ENCODE peak calls at places on chromosome X, in nine cellular contexts. D is A549, H is NCI-H774, T is right lobe of liver, U is body of pancreas, I is mesendoderm, B is NB4, Y is NCI-H1105, P is heart left ventricle. A is an unnamed sample.

GRCh38 chrX:7362111-7362510 is 214.2 kb upstream of the PUDP start:
- DNase-seq in D (no peak), U (no peak), H (no peak), I (no peak), B (no peak), T (no peak), P (no peak), Y (no peak), A (no peak)

GRCh38 chrX:136747003-136747986 is 33.4 kb downstream of the ARHGEF6 start:
- DNase-seq in Y (no peak), U (no peak), T (no peak), H (no peak), I (no peak), D (no peak), P (no peak), B (peak), A (no peak)

GRCh38 chrX:41526925-41527324 is 79.8 kb downstream of the NYX start:
- DNase-seq in U (no peak), B (no peak), T (no peak), D (peak), P (no peak), I (no peak), Y (no peak), H (no peak), A (no peak)

GRCh38 chrX:114675365-114675764 is 91.5 kb downstream of the HTR2C start:
- DNase-seq in D (no peak), H (no peak), U (no peak), P (no peak), T (no peak), Y (no peak), I (peak), B (no peak), A (no peak)

GRCh38 chrX:2629316-2630168 is 61.6 kb upstream of the CD99 start:
- DNase-seq in U (no peak), D (no peak), H (no peak), P (no peak), T (no peak), I (no peak), B (no peak), Y (no peak), A (no peak)

GRCh38 chrX:10569946-10570345 is 50.4 kb downstream of the MID1 start:
- DNase-seq in B (no peak), Y (no peak), D (no peak), T (no peak), H (no peak), I (no peak), P (no peak), U (no peak), A (no peak)

GRCh38 chrX:1147641-1148515 is 64.6 kb downstream of the CRLF2 start:
- DNase-seq in T (no peak), P (no peak), B (no peak), Y (no peak), I (no peak), U (no peak), D (no peak), H (no peak), A (no peak)

GRCh38 chrX:28273751-28274150 is 292.5 kb upstream of the DCAF8L1 start:
- DNase-seq in I (peak), T (no peak), U (no peak), H (no peak), B (no peak), P (no peak), D (no peak), Y (no peak), A (no peak)

GRCh38 chrX:119502727-119503483 is 34.7 kb downstream of the SLC25A5 start:
- DNase-seq in I (no peak), D (peak), H (peak), B (no peak), P (no peak), Y (peak), T (peak), U (peak), A (no peak)

GRCh38 chrX:47743504-47743903 is 84.5 kb upstream of the UXT start:
- DNase-seq in Y (no peak), T (no peak), I (no peak), H (no peak), B (peak), D (no peak), U (no peak), P (no peak), A (no peak)

GRCh38 chrX:12819231-12819630 is 28.0 kb downstream of the PRPS2 start:
- DNase-seq in B (no peak), I (peak), T (no peak), U (no peak), Y (no peak), H (no peak), P (no peak), D (no peak), A (no peak)

GRCh38 chrX:42930951-42931350 is 153.0 kb upstream of the PPP1R2C start:
- DNase-seq in B (no peak), T (no peak), Y (no peak), U (no peak), H (no peak), D (no peak), P (no peak), I (no peak), A (no peak)

GRCh38 chrX:26651755-26652154 is 435.8 kb downstream of the MAGEB5 start:
- DNase-seq in I (no peak), P (no peak), T (no peak), U (no peak), H (no peak), B (peak), Y (no peak), D (no peak), A (no peak)

GRCh38 chrX:118727686-118728339 is 407 bp downstream of the IL13RA1 start:
- DNase-seq in D (no peak), Y (no peak), H (no peak), B (peak), P (peak), U (peak), I (peak), T (peak), A (no peak)

GRCh38 chrX:40818236-40818635 is 82.9 kb upstream of the MED14 start:
- DNase-seq in H (no peak), D (no peak), P (no peak), Y (no peak), B (no peak), U (no peak), T (no peak), I (no peak), A (no peak)

GRCh38 chrX:130887392-130887791 is 15.6 kb downstream of the ENOX2 start:
- DNase-seq in T (no peak), D (no peak), H (no peak), U (no peak), I (no peak), P (no peak), B (no peak), Y (peak), A (no peak)

GRCh38 chrX:38008658-38009057 is 2.3 kb downstream of the SYTL5 start:
- DNase-seq in T (no peak), U (no peak), P (no peak), I (no peak), B (no peak), H (no peak), Y (no peak), D (no peak), A (no peak)

GRCh38 chrX:16839224-16839851 is 30.8 kb downstream of the RBBP7 start:
- DNase-seq in T (no peak), P (no peak), Y (no peak), D (no peak), I (peak), U (no peak), H (no peak), B (no peak), A (no peak)

GRCh38 chrX:134137353-134137752 is 99.6 kb upstream of the CCDC160 start:
- DNase-seq in T (no peak), U (no peak), D (no peak), H (no peak), Y (no peak), P (no peak), I (no peak), B (no peak), A (no peak)

GRCh38 chrX:103330601-103331397 is 760 bp downstream of the TCEAL7 start:
- DNase-seq in T (no peak), U (no peak), I (peak), P (no peak), B (no peak), Y (no peak), H (no peak), D (no peak), A (no peak)

GRCh38 chrX:22206781-22207180 is 65.9 kb upstream of the CBLL2 start:
- DNase-seq in H (no peak), T (no peak), Y (no peak), U (no peak), B (no peak), D (no peak), I (no peak), P (no peak), A (no peak)

GRCh38 chrX:39729834-39730670 is 367.7 kb downstream of the BCOR start:
- DNase-seq in H (no peak), T (no peak), Y (no peak), P (no peak), B (peak), I (no peak), D (no peak), U (no peak), A (no peak)

GRCh38 chrX:71532078-71532752 is 689 bp upstream of the OGT start:
- DNase-seq in D (peak), T (no peak), Y (no peak), P (no peak), U (no peak), I (no peak), H (no peak), B (peak), A (no peak)

GRCh38 chrX:49884290-49884862 is 5.1 kb downstream of the USP27X start:
- DNase-seq in Y (peak), B (peak), U (peak), T (peak), I (peak), D (peak), H (peak), P (peak), A (peak)

GRCh38 chrX:45198301-45198700 is 2.4 kb downstream of the DIPK2B start:
- DNase-seq in D (no peak), U (no peak), P (no peak), B (no peak), Y (no peak), T (no peak), H (no peak), I (no peak), A (no peak)

GRCh38 chrX:111376897-111377601 is 34.9 kb downstream of the DCX start:
- DNase-seq in I (peak), H (peak), T (no peak), D (no peak), U (no peak), P (no peak), B (no peak), Y (peak), A (no peak)

GRCh38 chrX:63513825-63514574 is 162.9 kb upstream of the SPIN4 start:
- DNase-seq in D (no peak), Y (no peak), I (no peak), U (peak), T (no peak), P (peak), B (no peak), H (no peak), A (no peak)

GRCh38 chrX:29231800-29232199 is 644.6 kb downstream of the IL1RAPL1 start:
- DNase-seq in T (no peak), I (peak), B (no peak), H (no peak), P (no peak), Y (no peak), U (no peak), D (no peak), A (no peak)

GRCh38 chrX:40411350-40412111 is 169.2 kb upstream of the ATP6AP2 start:
- DNase-seq in Y (no peak), H (no peak), D (no peak), P (no peak), T (no peak), U (no peak), B (peak), I (peak), A (no peak)

GRCh38 chrX:119503484-119503861 is 35.2 kb downstream of the SLC25A5 start:
- DNase-seq in U (peak), T (peak), D (peak), Y (peak), H (no peak), P (no peak), I (peak), B (no peak), A (no peak)

A was measured in sciatic nerve.